ENCODE peak calls at places on chromosomes 16 and 17, in seven cellular contexts. E is tibial nerve, S is heart right ventricle, F is lower lobe of right lung, Q is adrenal gland, H is cardiac fibroblast, D is cardiac muscle cell. V is an unnamed sample.

GRCh38 chr16:49767998-49768397 is 87.9 kb downstream of the ZNF423 start:
- DNase-seq in S (no peak), F (no peak), H (no peak), D (no peak), Q (no peak), E (no peak), V (no peak)

GRCh38 chr16:50360779-50361178 is 8.0 kb downstream of the BRD7 start:
- DNase-seq in D (no peak), F (no peak), S (no peak), Q (no peak), H (peak), E (no peak), V (no peak)

GRCh38 chr17:2054740-2055493 is at the start of gene HIC1:
- DNase-seq in D (peak), S (peak), Q (peak), F (peak), H (peak), E (peak), V (peak)

GRCh38 chr16:10509534-10510025 is 70.8 kb downstream of the EMP2 start:
- DNase-seq in F (no peak), E (no peak), D (peak), Q (peak), S (peak), H (peak), V (peak)

GRCh38 chr17:16662936-16663335 is 9.3 kb upstream of the ZNF624 start:
- DNase-seq in E (no peak), Q (no peak), H (peak), F (no peak), D (no peak), S (no peak), V (peak)

GRCh38 chr17:50117202-50118040 is 12.5 kb downstream of the SAMD14 start:
- DNase-seq in S (no peak), F (peak), H (peak), E (no peak), D (peak), Q (peak), V (peak)

GRCh38 chr16:27097671-27098275 is 31.0 kb downstream of the C16orf82 start:
- DNase-seq in D (peak), E (peak), F (no peak), Q (no peak), S (peak), H (peak), V (peak)

GRCh38 chr17:350706-351435 is 1.7 kb downstream of the RPH3AL start:
- DNase-seq in H (peak), F (peak), D (peak), E (peak), Q (peak), S (peak), V (peak)

GRCh38 chr17:78425429-78425828 is 47.0 kb downstream of the PGS1 start:
- DNase-seq in S (no peak), F (peak), H (no peak), D (no peak), E (no peak), Q (no peak), V (no peak)

GRCh38 chr17:58665946-58666857 is 25.6 kb downstream of the TEX14 start:
- DNase-seq in E (no peak), H (no peak), D (no peak), Q (no peak), S (no peak), F (no peak), V (no peak)

GRCh38 chr17:13485327-13485726 is 116.4 kb downstream of the HS3ST3A1 start:
- DNase-seq in S (no peak), Q (no peak), E (no peak), F (no peak), D (no peak), H (no peak), V (no peak)

GRCh38 chr17:41957869-41958231 is 8.7 kb upstream of the CNP start:
- DNase-seq in S (no peak), D (no peak), F (no peak), H (no peak), Q (no peak), E (no peak), V (no peak)

GRCh38 chr17:41962111-41962510 is 4.5 kb upstream of the CNP start:
- DNase-seq in S (no peak), Q (no peak), E (no peak), F (no peak), D (no peak), H (no peak), V (no peak)

GRCh38 chr17:41957058-41957868 is 9.3 kb upstream of the CNP start:
- DNase-seq in Q (no peak), F (no peak), H (peak), S (no peak), D (peak), E (no peak), V (peak)

GRCh38 chr17:41959030-41959335 is 7.6 kb upstream of the CNP start:
- DNase-seq in H (no peak), Q (no peak), F (no peak), D (peak), E (no peak), S (no peak), V (no peak)

DNA sequence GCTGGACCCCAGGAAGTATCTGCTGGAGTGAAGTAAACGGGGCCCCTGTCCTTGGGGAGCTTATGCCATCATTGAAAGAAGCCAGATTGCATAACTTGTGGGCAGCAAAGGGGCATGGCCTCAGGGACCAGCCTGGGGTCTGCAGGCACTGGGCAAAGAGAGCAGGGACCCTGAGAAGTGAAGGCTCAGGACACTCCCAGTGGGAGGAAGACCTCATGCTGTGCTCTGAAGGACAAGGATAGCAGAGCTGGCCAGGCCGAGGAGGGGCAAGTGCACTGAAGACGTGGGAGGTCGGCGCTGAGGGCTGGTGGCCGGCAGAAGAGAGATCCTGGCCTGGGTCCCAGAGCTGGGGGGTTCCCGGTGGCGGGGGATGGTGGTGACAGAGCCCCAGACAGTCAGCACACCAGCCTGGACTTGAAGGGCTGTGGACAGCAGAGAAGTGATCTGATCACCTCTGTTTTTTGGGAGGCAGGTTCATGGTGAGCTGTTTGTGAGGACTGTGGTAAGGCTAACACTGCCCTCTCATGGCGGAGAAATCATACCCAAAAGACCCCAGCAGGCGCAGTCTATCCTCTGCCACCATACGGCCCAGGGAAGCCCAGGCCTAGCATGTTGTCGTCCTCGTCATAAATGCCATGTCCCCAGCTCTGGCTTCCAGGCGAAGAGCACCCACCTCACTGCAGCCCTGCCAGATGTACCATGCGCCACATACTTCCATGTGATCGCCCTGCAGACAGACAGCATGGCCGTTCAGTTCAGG is 7.1 kb upstream of the CNP start:
- DNase-seq in E (no peak), D (peak), Q (no peak), S (no peak), H (peak), F (no peak), V (peak)
- TF ChIP-seq CTCF in E (no peak), D (peak), Q (peak), S (peak), H (peak), F (peak), V (peak)

DNA sequence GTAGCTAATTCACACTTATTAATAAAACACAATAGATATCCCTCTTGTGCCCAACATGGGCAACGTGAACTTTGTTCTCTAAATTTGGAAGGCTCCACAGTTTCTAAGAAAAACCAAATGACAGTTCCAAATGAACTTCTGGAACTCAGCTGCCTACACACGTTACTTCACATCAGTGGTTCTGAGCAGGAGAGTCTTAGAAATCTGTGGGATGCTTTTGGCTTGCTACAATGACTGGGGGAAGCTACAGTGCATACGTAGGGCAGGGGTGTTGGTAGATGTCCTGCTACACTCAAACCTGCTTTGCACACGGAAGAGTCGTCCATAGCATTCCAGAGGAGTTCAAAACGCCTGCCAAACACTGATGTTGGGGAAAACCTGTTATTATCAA is 8.0 kb downstream of the TXNDC11 start:
- DNase-seq in E (no peak), H (no peak), F (no peak), Q (no peak), D (no peak), S (no peak), V (no peak)
- H3K4me3 ChIP-seq in E (no peak), H (no peak), F (no peak), Q (no peak), D (no peak), S (no peak), V (no peak)

GRCh38 chr17:10295728-10296343 is 77.0 kb downstream of the MYH13 start:
- DNase-seq in E (no peak), D (peak), H (peak), F (no peak), S (peak), Q (peak), V (peak)
- TF ChIP-seq CTCF in E (peak), D (peak), H (peak), F (peak), S (peak), Q (peak), V (peak)

DNA sequence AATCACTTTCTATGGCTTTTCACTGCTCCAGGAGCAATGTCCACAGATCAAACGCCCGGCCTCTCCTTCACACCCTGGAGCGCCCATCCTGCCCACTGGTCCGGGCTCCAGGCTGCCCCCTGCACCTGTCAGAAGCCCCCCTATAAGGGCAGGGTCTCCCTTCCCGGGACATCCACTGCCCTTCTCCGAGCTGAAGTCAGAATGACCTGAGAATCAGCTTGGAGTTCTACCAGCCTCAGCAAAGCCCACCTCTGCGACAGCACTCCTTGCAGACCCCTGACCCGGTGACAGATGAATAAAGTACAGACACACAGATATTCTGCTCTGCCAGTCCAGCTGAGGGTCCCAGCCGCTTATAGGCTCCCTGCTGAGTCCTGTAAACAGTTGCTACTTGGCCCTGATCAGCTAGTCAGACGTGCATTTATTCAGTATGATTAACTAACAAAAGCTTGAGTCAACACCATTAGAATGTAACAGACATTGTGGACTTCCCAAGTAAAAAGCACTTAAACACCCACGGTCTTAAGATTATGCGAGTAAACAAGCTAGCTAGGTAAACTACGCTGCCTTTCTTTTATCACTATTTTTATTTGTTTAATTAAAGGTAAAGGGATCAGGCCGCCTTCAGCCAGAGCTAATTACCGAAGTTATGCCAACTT is 4.8 kb downstream of the SLC7A5 start:
- DNase-seq in S (no peak), D (no peak), Q (no peak), E (no peak), H (peak), F (no peak), V (no peak)
- H3K4me3 ChIP-seq in S (no peak), D (no peak), Q (no peak), E (no peak), H (no peak), F (no peak), V (no peak)

GRCh38 chr17:27354491-27355081 is 60.7 kb downstream of the WSB1 start:
- DNase-seq in D (no peak), H (peak), E (no peak), F (no peak), Q (no peak), S (no peak), V (peak)
- TF ChIP-seq CTCF in D (no peak), H (no peak), E (no peak), F (no peak), Q (no peak), S (no peak), V (no peak)

GRCh38 chr17:40821536-40821935 is 878 bp downstream of the KRT10 start:
- DNase-seq in S (no peak), F (no peak), E (no peak), H (peak), D (no peak), Q (no peak), V (no peak)

GRCh38 chr17:40818733-40819527 is 3.5 kb downstream of the KRT10 start:
- DNase-seq in H (peak), S (peak), E (peak), Q (peak), D (peak), F (peak), V (peak)

GRCh38 chr17:40818343-40818732 is 4.1 kb downstream of the KRT10 start:
- DNase-seq in H (no peak), Q (no peak), E (no peak), D (no peak), F (no peak), S (no peak), V (no peak)

GRCh38 chr17:40820228-40820838 is 2.1 kb downstream of the KRT10 start:
- DNase-seq in E (no peak), D (no peak), S (no peak), H (no peak), F (no peak), Q (no peak), V (no peak)

GRCh38 chr17:40819528-40820125 is 2.8 kb downstream of the KRT10 start:
- DNase-seq in H (peak), E (no peak), F (no peak), D (peak), Q (peak), S (peak), V (no peak)
- H3K4me3 ChIP-seq in H (peak), E (peak), F (peak), D (peak), Q (peak), S (peak), V (peak)

GRCh38 chr17:9052921-9053320 is 31.6 kb downstream of the NTN1 start:
- DNase-seq in S (no peak), F (no peak), Q (no peak), D (no peak), E (no peak), H (no peak), V (peak)
- TF ChIP-seq CTCF in S (no peak), F (no peak), Q (no peak), D (no peak), E (no peak), H (no peak), V (no peak)